ENCODE peak calls at places on chromosomes 12 and 14, in eight cellular contexts. I is astrocyte, N is upper lobe of left lung, O is endothelial cell, E is PC-3, C is IMR-90, F is ovary, M is astrocyte of the spinal cord. H is an unnamed sample.

GRCh38 chr14:100654814-100655795 is 67.9 kb upstream of the BEGAIN start:
- DNase-seq in I (peak; percentile 30), N (peak; percentile 92), O (peak; percentile 71), E (peak; percentile 56), C (no peak), F (peak; percentile 28), M (no peak), H (peak; percentile 46)

GRCh38 chr14:24339284-24340151 is at the start of gene RIPK3:
- DNase-seq in I (no peak), N (peak; percentile 89), O (no peak), E (no peak), C (no peak), F (no peak), M (no peak), H (peak; percentile 81)

GRCh38 chr12:92421701-92422100 is 276.1 kb upstream of the BTG1 start:
- DNase-seq in I (peak; percentile 39), N (no peak), O (no peak), E (peak; percentile 89), C (peak; percentile 71), F (no peak), M (no peak), H (no peak)

GRCh38 chr12:76307083-76307482 is 41.1 kb downstream of the BBS10 start:
- DNase-seq in I (no peak), N (no peak), O (no peak), E (peak; percentile 14), C (no peak), F (no peak), M (no peak), H (no peak)

GRCh38 chr14:72726444-72726843 is 167.5 kb downstream of the DPF3 start:
- DNase-seq in I (no peak), N (no peak), O (no peak), E (no peak), C (peak; percentile 71), F (peak; percentile 79), M (no peak), H (no peak)

GRCh38 chr12:26113194-26113654 is 11.6 kb downstream of the BHLHE41 start:
- DNase-seq in I (no peak), N (no peak), O (no peak), E (peak; percentile 46), C (no peak), F (no peak), M (no peak), H (no peak)

GRCh38 chr14:65229431-65230286 is 127.3 kb upstream of the MAX start:
- DNase-seq in I (peak; percentile 51), N (peak; percentile 79), O (peak; percentile 10), E (no peak), C (no peak), F (peak; percentile 26), M (peak; percentile 54), H (peak; percentile 57)

GRCh38 chr14:93708311-93708734 is 80.0 kb downstream of the PRIMA1 start:
- DNase-seq in I (no peak), N (no peak), O (no peak), E (no peak), C (no peak), F (no peak), M (no peak), H (no peak)

GRCh38 chr12:4813741-4814140 is 93.5 kb downstream of the GALNT8 start:
- DNase-seq in I (no peak), N (no peak), O (no peak), E (no peak), C (no peak), F (no peak), M (no peak), H (no peak)

GRCh38 chr12:114809132-114809531 is 125.2 kb upstream of the TBX3 start:
- DNase-seq in I (no peak), N (no peak), O (no peak), E (no peak), C (no peak), F (no peak), M (no peak), H (no peak)

GRCh38 chr12:83462419-83462818 is 775.7 kb downstream of the TMTC2 start:
- DNase-seq in I (no peak), N (no peak), O (no peak), E (peak; percentile 31), C (no peak), F (no peak), M (no peak), H (no peak)

GRCh38 chr12:47820631-47821345 is 1.1 kb upstream of the HDAC7 start:
- DNase-seq in I (peak; percentile 95), N (peak; percentile 16), O (peak; percentile 57), E (peak; percentile 97), C (peak; percentile 95), F (peak; percentile 83), M (peak; percentile 96), H (no peak)

GRCh38 chr12:29589852-29590251 is 92.4 kb upstream of the OVCH1 start:
- DNase-seq in I (no peak), N (no peak), O (no peak), E (no peak), C (peak; percentile 67), F (no peak), M (no peak), H (no peak)

GRCh38 chr12:115035536-115036107 is 351.6 kb upstream of the TBX3 start:
- DNase-seq in I (no peak), N (no peak), O (no peak), E (no peak), C (no peak), F (no peak), M (no peak), H (no peak)

GRCh38 chr14:28577711-28578131 is 188.9 kb upstream of the FOXG1 start:
- DNase-seq in I (peak; percentile 94), N (no peak), O (no peak), E (peak; percentile 95), C (no peak), F (no peak), M (peak; percentile 92), H (no peak)

GRCh38 chr14:62213516-62213915 is 451.3 kb downstream of the SNAPC1 start:
- DNase-seq in I (peak; percentile 92), N (no peak), O (no peak), E (peak; percentile 2), C (peak; percentile 83), F (no peak), M (peak; percentile 52), H (no peak)

GRCh38 chr12:2697057-2697456 is 97.7 kb upstream of the FKBP4 start:
- DNase-seq in I (no peak), N (no peak), O (no peak), E (no peak), C (no peak), F (no peak), M (no peak), H (no peak)

GRCh38 chr14:52125885-52126284 is 57.0 kb upstream of the NID2 start:
- DNase-seq in I (no peak), N (no peak), O (no peak), E (no peak), C (no peak), F (no peak), M (no peak), H (no peak)

GRCh38 chr14:52119030-52119429 is 50.2 kb upstream of the NID2 start:
- DNase-seq in I (no peak), N (no peak), O (no peak), E (no peak), C (no peak), F (no peak), M (no peak), H (no peak)

GRCh38 chr14:52129733-52130132 is 60.9 kb upstream of the NID2 start:
- DNase-seq in I (no peak), N (no peak), O (no peak), E (no peak), C (no peak), F (no peak), M (no peak), H (no peak)

GRCh38 chr14:52121441-52121840 is 52.6 kb upstream of the NID2 start:
- DNase-seq in I (no peak), N (no peak), O (no peak), E (no peak), C (peak; percentile 56), F (no peak), M (no peak), H (no peak)

GRCh38 chr14:52124791-52125661 is 56.2 kb upstream of the NID2 start:
- DNase-seq in I (peak; percentile 57), N (no peak), O (no peak), E (peak; percentile 50), C (peak; percentile 87), F (no peak), M (peak; percentile 54), H (no peak)
- TF ChIP-seq CTCF in I (no peak), N (no peak), O (no peak), E (no peak), C (no peak), F (no peak), M (no peak), H (no peak)

GRCh38 chr12:11621797-11622423 is 27.6 kb upstream of the ETV6 start:
- DNase-seq in I (no peak), N (no peak), O (no peak), E (peak; percentile 6), C (no peak), F (no peak), M (no peak), H (peak; percentile 47)
- TF ChIP-seq CTCF in I (no peak), N (no peak), O (no peak), E (no peak), C (peak; percentile 8), F (no peak), M (peak; percentile 25), H (no peak)

GRCh38 chr12:112170376-112170775 is 45.0 kb downstream of the TRAFD1 start:
- DNase-seq in I (no peak), N (no peak), O (peak; percentile 36), E (peak; percentile 44), C (no peak), F (no peak), M (peak; percentile 7), H (peak; percentile 54)
- TF ChIP-seq CTCF in I (peak; percentile 22), N (no peak), O (peak; percentile 17), E (peak; percentile 79), C (peak; percentile 45), F (no peak), M (peak; percentile 61), H (peak; percentile 59)

GRCh38 chr12:57469334-57470164 is 10.0 kb downstream of the GLI1 start:
- DNase-seq in I (no peak), N (no peak), O (no peak), E (no peak), C (no peak), F (no peak), M (no peak), H (no peak)
- TF ChIP-seq CTCF in I (no peak), N (no peak), O (no peak), E (no peak), C (no peak), F (no peak), M (no peak), H (no peak)

GRCh38 chr12:45893240-45893639 is 97.1 kb downstream of the SCAF11 start:
- DNase-seq in I (no peak), N (no peak), O (no peak), E (peak; percentile 27), C (peak; percentile 16), F (no peak), M (no peak), H (peak; percentile 11)
- TF ChIP-seq CTCF in I (no peak), N (no peak), O (no peak), E (peak; percentile 50), C (peak; percentile 22), F (no peak), M (peak; percentile 20), H (no peak)

H was measured in activated CD8-positive, alpha-beta T cell treated with anti-CD3 and anti-CD28 coated beads for 36 hours.